ENCODE peak calls at places on chromosome 14, in eight cellular contexts. W is esophagus squamous epithelium; E is SHP77; U is COR-L47; H is IMR-90; J is NCI-H345; X is activated CD8-positive, alpha-beta memory T cell treated with anti-CD3 and anti-CD28 coated beads for 1 hour; R is T47D. Q is an unnamed sample.

GRCh38 chr14:92600318-92601053 is 86.9 kb downstream of the RIN3 start:
- DNase-seq in E (no peak), W (no peak), U (no peak), R (peak; percentile 29), X (no peak), H (peak; percentile 87), J (no peak), Q (no peak)

GRCh38 chr14:93950948-93951668 is 24.0 kb downstream of the FAM181A start:
- DNase-seq in R (no peak), W (no peak), E (no peak), H (peak; percentile 30), X (no peak), U (no peak), J (no peak), Q (no peak)

GRCh38 chr14:23182372-23183014 is 967 bp downstream of the SLC7A8 start:
- DNase-seq in E (no peak), H (no peak), U (no peak), R (peak; percentile 59), J (peak; percentile 62), X (peak; percentile 8), W (no peak), Q (no peak)

GRCh38 chr14:103520269-103520656 is 2.4 kb downstream of the CKB start:
- DNase-seq in U (no peak), E (no peak), H (no peak), X (no peak), R (no peak), J (no peak), W (no peak), Q (peak; percentile 78)

GRCh38 chr14:53881161-53881846 is 75.3 kb downstream of the BMP4 start:
- DNase-seq in W (no peak), E (no peak), U (no peak), R (no peak), H (peak; percentile 56), X (no peak), J (no peak), Q (no peak)

GRCh38 chr14:94171208-94171607 is 2.9 kb upstream of the PPP4R4 start:
- DNase-seq in X (no peak), J (no peak), W (no peak), U (no peak), R (no peak), E (no peak), H (peak; percentile 42), Q (no peak)

GRCh38 chr14:54805521-54806322 is 96.9 kb downstream of the GCH1 start:
- DNase-seq in E (peak; percentile 76), H (peak; percentile 77), J (peak; percentile 75), R (peak; percentile 90), W (no peak), X (peak; percentile 56), U (peak; percentile 71), Q (peak; percentile 89)

GRCh38 chr14:69917287-69917686 is 38.1 kb downstream of the SMOC1 start:
- DNase-seq in H (no peak), X (no peak), J (no peak), U (peak; percentile 7), R (no peak), E (no peak), W (no peak), Q (no peak)

GRCh38 chr14:99686557-99687283 is 2.6 kb downstream of the CYP46A1 start:
- DNase-seq in J (no peak), W (no peak), X (no peak), E (no peak), R (no peak), U (no peak), H (no peak), Q (no peak)

GRCh38 chr14:104290058-104290667 is 151.8 kb downstream of the KIF26A start:
- DNase-seq in X (no peak), W (no peak), R (no peak), J (no peak), U (no peak), H (no peak), E (no peak), Q (peak; percentile 36)

GRCh38 chr14:74712499-74713394 is at the start of the genes AREL1 and FCF1:
- DNase-seq in H (peak; percentile 91), W (no peak), E (no peak), J (no peak), U (no peak), X (peak; percentile 59), R (peak; percentile 94), Q (peak; percentile 91)

GRCh38 chr14:60655114-60655897 is 6.0 kb upstream of the SIX1 start:
- DNase-seq in J (no peak), X (no peak), H (no peak), E (no peak), R (no peak), W (no peak), U (no peak), Q (no peak)

GRCh38 chr14:52012635-52013034 is 23.3 kb downstream of the RTRAF start:
- DNase-seq in W (no peak), E (no peak), H (no peak), J (no peak), X (no peak), U (no peak), R (no peak), Q (no peak)

GRCh38 chr14:72679591-72680151 is 214.2 kb downstream of the DPF3 start:
- DNase-seq in R (no peak), W (no peak), J (peak; percentile 4), H (peak; percentile 23), E (peak; percentile 58), U (peak; percentile 72), X (no peak), Q (no peak)

GRCh38 chr14:54877015-54877702 is 25.5 kb downstream of the GCH1 start:
- DNase-seq in R (no peak), W (no peak), X (no peak), J (no peak), E (no peak), H (peak; percentile 10), U (no peak), Q (no peak)

GRCh38 chr14:67371247-67372148 is 11.4 kb downstream of the EIF2S1 start:
- DNase-seq in U (no peak), W (no peak), E (no peak), X (no peak), J (no peak), H (no peak), R (no peak), Q (no peak)

GRCh38 chr14:91284146-91284790 is 39.8 kb upstream of the GPR68 start:
- DNase-seq in E (no peak), X (no peak), U (no peak), H (peak; percentile 71), J (no peak), R (no peak), W (no peak), Q (no peak)

GRCh38 chr14:101001311-101002069 is 98.0 kb upstream of the RTL1 start:
- DNase-seq in U (no peak), R (no peak), E (no peak), W (no peak), H (peak; percentile 89), J (no peak), X (no peak), Q (peak; percentile 53)

GRCh38 chr14:50559990-50560928 is at the start of gene ATL1:
- DNase-seq in E (peak; percentile 73), J (peak; percentile 77), W (no peak), R (peak; percentile 76), H (peak; percentile 74), X (peak; percentile 10), U (peak; percentile 72), Q (peak; percentile 93)

GRCh38 chr14:29926701-29927595 is 699 bp downstream of the PRKD1 start:
- DNase-seq in E (peak; percentile 70), X (no peak), H (peak; percentile 43), J (peak; percentile 57), U (peak; percentile 67), R (no peak), W (no peak), Q (peak; percentile 76)

GRCh38 chr14:64137657-64138290 is 156.4 kb downstream of the ESR2 start:
- DNase-seq in J (no peak), E (no peak), U (no peak), R (peak; percentile 74), H (peak; percentile 8), W (no peak), X (no peak), Q (no peak)

GRCh38 chr14:49497725-49498348 is 88.3 kb downstream of the RPS29 start:
- DNase-seq in H (peak; percentile 74), E (peak; percentile 65), R (peak; percentile 91), J (peak; percentile 69), W (no peak), U (peak; percentile 44), X (no peak), Q (no peak)

GRCh38 chr14:34090451-34090850 is 139.6 kb upstream of the EGLN3 start:
- DNase-seq in E (no peak), J (no peak), R (no peak), H (no peak), X (no peak), U (no peak), W (no peak), Q (no peak)

GRCh38 chr14:104878582-104878981 is 13.5 kb downstream of the CEP170B start:
- DNase-seq in H (no peak), W (no peak), R (peak; percentile 19), U (peak; percentile 49), X (no peak), J (no peak), E (peak; percentile 44), Q (no peak)

GRCh38 chr14:40347675-40348074 is 915.4 kb upstream of the FBXO33 start:
- DNase-seq in E (peak; percentile 3), U (no peak), H (no peak), W (no peak), R (peak; percentile 68), X (no peak), J (peak; percentile 33), Q (no peak)

GRCh38 chr14:100298551-100299237 is 7.5 kb downstream of the SLC25A29 start:
- DNase-seq in R (no peak), J (no peak), E (no peak), H (no peak), W (no peak), U (no peak), X (no peak), Q (no peak)

GRCh38 chr14:36238666-36239363 is 62.3 kb upstream of the PTCSC3 start:
- DNase-seq in R (no peak), J (no peak), X (no peak), H (peak; percentile 70), E (peak; percentile 61), W (no peak), U (no peak), Q (no peak)

GRCh38 chr14:100982356-100982755 is 78.8 kb upstream of the RTL1 start:
- DNase-seq in W (no peak), R (no peak), H (no peak), X (no peak), E (no peak), J (no peak), U (no peak), Q (no peak)

GRCh38 chr14:97178781-97179180 is 381.6 kb downstream of the VRK1 start:
- DNase-seq in J (no peak), U (no peak), W (no peak), H (no peak), R (no peak), X (no peak), E (no peak), Q (no peak)